ENCODE peak calls at places on chromosomes 4 and X, in four cellular contexts. W, N, A and Q are unnamed samples.

GRCh38 chr4:124941267-124941666 is 228.7 kb upstream of the ANKRD50 start:
- DNase-seq in W (no peak), N (no peak), A (no peak), Q (peak)

GRCh38 chr4:52841707-52842456 is 20.2 kb upstream of the RASL11B start:
- DNase-seq in W (peak), N (no peak), A (no peak), Q (no peak)

GRCh38 chr4:162347492-162348213 is 183.9 kb upstream of the FSTL5 start:
- DNase-seq in W (no peak), N (no peak), A (no peak), Q (no peak)

GRCh38 chr4:84681488-84682274 is 98.8 kb downstream of the CDS1 start:
- DNase-seq in W (peak), N (no peak), A (peak), Q (peak)

GRCh38 chrX:74343970-74344622 is 40.1 kb downstream of the ZCCHC13 start:
- DNase-seq in W (peak), N (peak), A (peak), Q (peak)

GRCh38 chr4:86961605-86962295 is 26.9 kb downstream of the AFF1 start:
- DNase-seq in W (peak), N (no peak), A (no peak), Q (peak)

GRCh38 chrX:109774706-109775105 is 41.6 kb upstream of the ACSL4 start:
- DNase-seq in W (peak), N (no peak), A (no peak), Q (peak)

GRCh38 chrX:11531226-11531625 is 134.5 kb downstream of the ARHGAP6 start:
- DNase-seq in W (peak), N (no peak), A (peak), Q (no peak)

GRCh38 chrX:40694833-40695232 is 40.5 kb downstream of the MED14 start:
- DNase-seq in W (peak), N (no peak), A (no peak), Q (peak)

GRCh38 chr4:4860803-4861591 is 1.5 kb downstream of the MSX1 start:
- DNase-seq in W (no peak), N (no peak), A (peak), Q (no peak)

GRCh38 chr4:126701756-126702155 is 931.0 kb upstream of the INTU start:
- DNase-seq in W (peak), N (no peak), A (no peak), Q (no peak)

GRCh38 chr4:87270825-87271224 is 50.4 kb upstream of the KLHL8 start:
- DNase-seq in W (no peak), N (no peak), A (no peak), Q (no peak)

GRCh38 chrX:111168314-111168713 is 72.3 kb downstream of the PAK3 start:
- DNase-seq in W (peak), N (no peak), A (peak), Q (peak)

GRCh38 chr4:145098675-145099037 is 545 bp downstream of the ABCE1 start:
- DNase-seq in W (peak), N (peak), A (no peak), Q (peak)

GRCh38 chr4:128825226-128825625 is 15.7 kb downstream of the JADE1 start:
- DNase-seq in W (peak), N (no peak), A (no peak), Q (peak)

GRCh38 chrX:12825801-12826200 is 34.6 kb downstream of the PRPS2 start:
- DNase-seq in W (peak), N (no peak), A (no peak), Q (peak)

GRCh38 chrX:100750901-100751300 is 19.0 kb upstream of the SYTL4 start:
- DNase-seq in W (no peak), N (no peak), A (no peak), Q (peak)

GRCh38 chr4:60506061-60506460 is 694.1 kb upstream of the ADGRL3 start:
- DNase-seq in W (no peak), N (no peak), A (no peak), Q (no peak)

GRCh38 chrX:37993857-37994619 is 12.3 kb upstream of the SYTL5 start:
- DNase-seq in W (no peak), N (no peak), A (no peak), Q (peak)

GRCh38 chr4:8090312-8090711 is 68.3 kb downstream of the ABLIM2 start:
- DNase-seq in W (peak), N (no peak), A (no peak), Q (peak)

GRCh38 chr4:42280327-42281095 is 116.8 kb upstream of the SHISA3 start:
- DNase-seq in W (peak), N (no peak), A (no peak), Q (peak)

GRCh38 chr4:113979157-113979972 is at the start of gene ARSJ:
- DNase-seq in W (peak), N (peak), A (peak), Q (peak)

GRCh38 chr4:67935888-67936287 is 27.4 kb downstream of the TMPRSS11A start:
- DNase-seq in W (no peak), N (no peak), A (no peak), Q (no peak)

GRCh38 chr4:83639849-83640493 is 104.1 kb downstream of the GPAT3 start:
- DNase-seq in W (peak), N (peak), A (peak), Q (peak)

GRCh38 chr4:148021706-148022105 is 289.8 kb downstream of the ARHGAP10 start:
- DNase-seq in W (no peak), N (no peak), A (no peak), Q (no peak)

GRCh38 chr4:10461091-10461849 is 4.0 kb upstream of the ZNF518B start:
- DNase-seq in W (peak), N (peak), A (no peak), Q (no peak)